ENCODE peak calls at places on chromosome 12, in four cellular contexts. C is neural progenitor cell, B is stomach, R is tibial nerve. L is an unnamed sample.

GRCh38 chr12:70243510-70244331 is 488 bp downstream of the CNOT2 start:
- DNase-seq in C (peak; percentile 84), B (peak; percentile 60), R (peak; percentile 19), L (peak; percentile 54)

GRCh38 chr12:56377310-56377988 is 14.8 kb upstream of the APOF start:
- DNase-seq in C (peak; percentile 16), B (no peak), R (no peak), L (peak; percentile 16)

GRCh38 chr12:112116232-112117060 is 7.9 kb upstream of the NAA25 start:
- DNase-seq in C (peak; percentile 92), B (peak; percentile 69), R (peak; percentile 27), L (peak; percentile 87)

GRCh38 chr12:28378749-28379148 is 188.5 kb downstream of the CCDC91 start:
- DNase-seq in C (no peak), B (no peak), R (no peak), L (peak; percentile 14)

GRCh38 chr12:5171701-5172100 is 128.0 kb downstream of the KCNA5 start:
- DNase-seq in C (peak; percentile 72), B (no peak), R (no peak), L (peak; percentile 21)

GRCh38 chr12:57135487-57135886 is 7.2 kb downstream of the LRP1 start:
- DNase-seq in C (peak; percentile 41), B (no peak), R (no peak), L (no peak)

GRCh38 chr12:63400318-63400717 is 249.3 kb upstream of the AVPR1A start:
- DNase-seq in C (no peak), B (no peak), R (no peak), L (no peak)

GRCh38 chr12:12722351-12723146 is 5.4 kb downstream of the CDKN1B start:
- DNase-seq in C (no peak), B (no peak), R (no peak), L (no peak)

GRCh38 chr12:124544983-124545382 is 22.4 kb downstream of the NCOR2 start:
- DNase-seq in C (no peak), B (no peak), R (no peak), L (no peak)

GRCh38 chr12:92779902-92780301 is 77.1 kb downstream of the PLEKHG7 start:
- DNase-seq in C (no peak), B (no peak), R (no peak), L (no peak)

GRCh38 chr12:96208346-96208745 is 14.2 kb downstream of the ELK3 start:
- DNase-seq in C (no peak), B (no peak), R (no peak), L (peak; percentile 88)

GRCh38 chr12:31238764-31239387 is 87.1 kb downstream of the SINHCAF start:
- DNase-seq in C (peak; percentile 76), B (peak; percentile 75), R (peak; percentile 74), L (peak; percentile 76)

GRCh38 chr12:7210642-7211151 is 21.2 kb downstream of the PEX5 start:
- DNase-seq in C (no peak), B (no peak), R (no peak), L (no peak)

GRCh38 chr12:42854208-42854607 is 264.7 kb upstream of the PRICKLE1 start:
- DNase-seq in C (no peak), B (no peak), R (no peak), L (no peak)

GRCh38 chr12:49000346-49000745 is 1.2 kb upstream of the DDN start:
- DNase-seq in C (no peak), B (no peak), R (no peak), L (no peak)

GRCh38 chr12:95820096-95820703 is 29.6 kb upstream of the NTN4 start:
- DNase-seq in C (peak; percentile 50), B (peak; percentile 63), R (no peak), L (peak; percentile 49)

GRCh38 chr12:91142184-91142583 is 30.9 kb upstream of the LUM start:
- DNase-seq in C (no peak), B (no peak), R (no peak), L (peak; percentile 38)

GRCh38 chr12:89709994-89710872 is 1.6 kb upstream of the ATP2B1 start:
- DNase-seq in C (peak; percentile 77), B (peak; percentile 52), R (peak; percentile 40), L (peak; percentile 28)

GRCh38 chr12:114447274-114447716 is 41.4 kb upstream of the TBX5 start:
- DNase-seq in C (peak; percentile 58), B (no peak), R (no peak), L (no peak)

GRCh38 chr12:13127476-13127875 is 24.0 kb upstream of the GSG1 start:
- DNase-seq in C (no peak), B (no peak), R (no peak), L (no peak)

GRCh38 chr12:3622021-3622731 is 130.7 kb downstream of the CRACR2A start:
- DNase-seq in C (no peak), B (no peak), R (no peak), L (no peak)

GRCh38 chr12:20757-21156 is 45.8 kb upstream of the IQSEC3 start:
- DNase-seq in C (no peak), B (no peak), R (no peak), L (no peak)

GRCh38 chr12:118330421-118331018 is 42.2 kb downstream of the TAOK3 start:
- DNase-seq in C (no peak), B (no peak), R (no peak), L (peak; percentile 68)

GRCh38 chr12:120377611-120378010 is 8.6 kb upstream of the MSI1 start:
- DNase-seq in C (no peak), B (no peak), R (no peak), L (no peak)

GRCh38 chr12:85755760-85756159 is 80.4 kb downstream of the RASSF9 start:
- DNase-seq in C (no peak), B (no peak), R (no peak), L (peak; percentile 7)

GRCh38 chr12:70549340-70550179 is 87.7 kb downstream of the PTPRB start:
- DNase-seq in C (no peak), B (no peak), R (no peak), L (no peak)

GRCh38 chr12:89084751-89085150 is 267.6 kb downstream of the DUSP6 start:
- DNase-seq in C (no peak), B (no peak), R (no peak), L (peak; percentile 53)

GRCh38 chr12:107634530-107634929 is 51.1 kb upstream of the PWP1 start:
- DNase-seq in C (no peak), B (no peak), R (no peak), L (no peak)

GRCh38 chr12:131613678-131614077 is 97.2 kb upstream of the SFSWAP start:
- DNase-seq in C (no peak), B (no peak), R (no peak), L (no peak)

GRCh38 chr12:115464008-115464672 is 780.2 kb upstream of the TBX3 start:
- DNase-seq in C (no peak), B (no peak), R (no peak), L (no peak)
- H3K27ac ChIP-seq in C (no peak overlapping the region), B (no peak overlapping the region), R (no peak overlapping the region), L (no peak overlapping the region)

DNA sequence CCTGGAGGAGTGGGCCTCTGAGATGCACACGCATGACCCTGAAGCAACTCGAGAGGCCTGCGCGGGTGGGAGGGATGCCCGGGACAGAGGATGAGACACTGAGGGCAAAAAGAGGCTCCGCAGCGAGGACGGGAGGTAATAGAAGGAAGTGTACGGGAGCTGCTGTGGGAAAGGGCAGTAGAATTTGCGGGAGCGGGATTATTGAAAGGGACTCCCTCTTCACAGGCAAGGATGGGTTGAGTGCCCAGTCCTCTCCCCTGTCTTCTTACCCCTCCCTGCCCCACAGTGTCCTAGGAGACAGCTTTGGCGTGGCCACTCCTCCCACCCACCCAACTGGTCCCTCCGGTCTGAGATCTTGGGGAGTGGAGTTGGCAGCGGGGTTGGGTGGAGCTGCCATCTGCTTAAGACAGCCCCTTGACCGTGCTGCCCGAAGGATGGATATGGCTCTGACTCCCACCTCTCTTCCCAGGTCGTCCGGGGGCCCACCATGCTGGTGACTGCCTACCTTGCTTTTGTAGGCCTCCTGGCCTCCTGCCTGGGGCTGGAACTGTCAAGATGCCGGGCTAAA is 15.7 kb upstream of the ESPL1 start:
- DNase-seq in C (no peak), B (peak; percentile 48), R (no peak), L (no peak)
- TF ChIP-seq CTCF in C (no peak), B (no peak), R (no peak), L (no peak)

GRCh38 chr12:58253663-58254062 is 312.3 kb downstream of the ATP23 start:
- DNase-seq in C (no peak), B (no peak), R (no peak), L (no peak)

GRCh38 chr12:58254463-58254862 is 313.1 kb downstream of the ATP23 start:
- DNase-seq in C (no peak), B (no peak), R (no peak), L (no peak)

GRCh38 chr12:58249610-58250009 is 308.2 kb downstream of the ATP23 start:
- DNase-seq in C (no peak), B (no peak), R (no peak), L (peak; percentile 6)

GRCh38 chr12:58248599-58248998 is 307.2 kb downstream of the ATP23 start:
- DNase-seq in C (no peak), B (no peak), R (no peak), L (no peak)

GRCh38 chr12:58252914-58253313 is 311.5 kb downstream of the ATP23 start:
- DNase-seq in C (no peak), B (no peak), R (no peak), L (no peak)
- H3K27ac ChIP-seq in C (no peak overlapping the region), B (no peak overlapping the region), R (no peak overlapping the region), L (no peak overlapping the region)

DNA sequence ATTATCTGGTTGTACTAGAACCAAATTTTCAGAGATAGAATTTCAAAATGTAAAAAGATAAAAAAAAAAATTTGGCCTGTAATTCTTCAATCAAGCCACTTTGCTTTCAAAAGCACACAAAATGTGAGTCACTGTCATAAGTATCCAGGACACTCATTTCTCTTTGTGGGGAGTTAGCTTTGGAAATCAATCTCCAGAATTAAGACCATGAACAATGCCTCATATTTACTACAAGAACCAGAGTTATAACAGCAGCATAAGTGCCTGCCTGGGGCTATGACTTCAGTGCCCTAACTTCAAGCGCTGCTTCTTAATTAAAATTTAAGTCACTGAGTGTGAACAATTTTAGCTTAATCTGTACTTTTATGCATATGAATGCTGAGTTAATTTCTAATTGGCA is 162.1 kb downstream of the C12orf42 start:
- DNase-seq in C (no peak), B (no peak), R (no peak), L (no peak)
- TF ChIP-seq CTCF in C (no peak), B (no peak), R (no peak), L (no peak)

DNA sequence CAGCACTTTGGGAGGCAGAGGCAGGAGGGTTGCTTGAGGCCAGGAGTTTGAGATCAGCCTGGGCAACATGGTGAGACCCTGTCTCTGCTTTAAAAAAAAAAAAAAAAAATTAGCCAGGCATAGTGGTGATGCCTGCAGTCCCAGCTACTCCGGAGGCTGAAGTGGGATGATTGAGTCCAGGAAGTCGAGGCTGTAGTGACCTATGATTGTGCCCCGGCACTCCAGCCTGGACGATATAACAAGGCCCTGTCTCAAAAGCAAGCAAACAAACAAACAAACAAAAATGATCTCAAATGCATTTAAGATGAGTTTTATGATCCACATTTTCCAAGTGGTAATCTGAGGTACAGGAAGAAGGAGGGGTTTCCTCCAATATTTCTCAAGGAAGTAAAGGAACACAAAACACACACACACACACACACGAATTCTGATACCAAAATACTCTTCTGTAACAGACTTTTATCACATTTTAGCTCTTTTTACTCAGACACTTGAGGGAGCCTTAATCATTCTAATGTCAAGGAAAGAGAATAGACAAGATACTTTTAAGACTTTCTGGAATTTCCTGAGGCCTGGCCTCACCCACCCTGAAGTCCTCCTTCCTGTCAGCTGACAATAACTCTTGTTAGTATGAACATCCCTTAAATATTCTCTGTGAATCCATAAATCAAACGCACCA is 44.4 kb upstream of the CERS5 start:
- DNase-seq in C (no peak), B (no peak), R (no peak), L (no peak)
- H3K27ac ChIP-seq in C (no peak overlapping the region), B (peak overlapping the region; percentile 28), R (peak overlapping the region; percentile 74), L (peak overlapping the region; percentile 15)